ENCODE peak calls at places on chromosomes 1 and 21, in four cellular contexts. D is GM13977, Z is activated B cell treated with CpG ODN at 0.5 μM for 24 hours, U is gastrocnemius medialis. N is an unnamed sample.

GRCh38 chr1:56295949-56296929 is 283.1 kb downstream of the PLPP3 start:
- DNase-seq in U (no peak), D (no peak), Z (no peak), N (no peak)

GRCh38 chr1:147586412-147586811 is 45.1 kb downstream of the BCL9 start:
- DNase-seq in D (no peak), Z (no peak), U (no peak), N (no peak)

GRCh38 chr1:101140041-101140718 is 96.6 kb upstream of the S1PR1 start:
- DNase-seq in Z (no peak), D (no peak), U (no peak), N (no peak)

GRCh38 chr1:40650075-40650474 is 15.4 kb downstream of the RIMS3 start:
- DNase-seq in U (no peak), D (no peak), Z (no peak), N (no peak)

GRCh38 chr1:24233684-24234600 is 46.9 kb upstream of the IFNLR1 start:
- DNase-seq in Z (no peak), D (no peak), U (no peak), N (no peak)

GRCh38 chr1:17675681-17676243 is 79.4 kb upstream of the ACTL8 start:
- DNase-seq in Z (no peak), U (no peak), D (no peak), N (no peak)

GRCh38 chr1:199298825-199299224 is 660.0 kb downstream of the PTPRC start:
- DNase-seq in U (no peak), Z (no peak), D (no peak), N (no peak)

GRCh38 chr21:33261635-33262034 is 4.5 kb upstream of the IL10RB start:
- DNase-seq in Z (no peak), D (no peak), U (no peak), N (no peak)

GRCh38 chr1:219081943-219082925 is 91.4 kb upstream of the LYPLAL1 start:
- DNase-seq in Z (no peak), D (no peak), U (no peak), N (no peak)

GRCh38 chr1:30762152-30762930 is 4.8 kb upstream of the LAPTM5 start:
- DNase-seq in D (peak; percentile 67), Z (no peak), U (no peak), N (no peak)

GRCh38 chr1:30759718-30760281 is 2.2 kb upstream of the LAPTM5 start:
- DNase-seq in Z (no peak), U (no peak), D (no peak), N (no peak)

GRCh38 chr1:30758785-30759380 is 1.3 kb upstream of the LAPTM5 start:
- DNase-seq in D (peak; percentile 68), U (no peak), Z (no peak), N (no peak)

GRCh38 chr1:30761312-30762151 is 4.0 kb upstream of the LAPTM5 start:
- DNase-seq in Z (no peak), U (no peak), D (no peak), N (no peak)

GRCh38 chr1:30760596-30761311 is 3.2 kb upstream of the LAPTM5 start:
- DNase-seq in D (no peak), Z (no peak), U (no peak), N (no peak)
- TF ChIP-seq CTCF in D (no peak), Z (no peak), U (no peak), N (no peak)

GRCh38 chr1:246417813-246418564 is 89.1 kb downstream of the SMYD3 start:
- DNase-seq in Z (no peak), U (no peak), D (no peak), N (no peak)
- TF ChIP-seq CTCF in Z (no peak), U (no peak), D (no peak), N (peak; percentile 9)

DNA sequence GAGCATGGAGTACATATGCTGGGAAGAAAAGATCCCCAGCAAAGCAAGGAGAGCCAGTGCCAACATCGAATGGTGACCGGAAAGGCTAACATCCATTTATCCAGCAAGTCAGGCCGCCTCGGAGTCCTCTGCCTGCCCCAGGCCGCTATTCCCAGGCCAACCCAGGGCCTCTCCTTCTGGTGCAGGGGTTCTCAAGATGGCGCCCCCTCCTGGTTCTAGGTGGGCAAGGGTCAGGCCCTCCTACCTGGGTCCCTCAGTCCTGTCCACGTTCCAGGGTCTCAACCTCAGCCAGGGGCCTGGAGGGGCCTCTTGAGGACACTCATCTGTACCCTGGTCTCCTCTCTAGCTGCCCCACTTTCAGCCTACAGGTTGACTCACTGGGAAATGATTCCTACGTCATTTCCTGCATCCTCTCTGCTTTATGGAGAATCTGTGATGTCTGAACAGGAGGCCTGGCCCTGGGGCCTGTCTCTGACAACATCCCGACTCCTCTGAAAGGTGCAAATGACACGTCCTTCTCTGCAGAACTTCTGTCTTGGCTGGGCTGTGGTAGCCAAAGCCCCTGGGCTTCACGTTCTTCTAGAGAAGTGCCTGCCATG is 145.3 kb downstream of the PSMG1 start:
- DNase-seq in Z (no peak), U (no peak), D (no peak), N (no peak)
- TF ChIP-seq CTCF in Z (no peak), U (no peak), D (no peak), N (no peak)

GRCh38 chr1:116881879-116882520 is 27.7 kb upstream of the PTGFRN start:
- DNase-seq in U (peak; percentile 59), D (peak; percentile 59), Z (no peak), N (no peak)
- TF ChIP-seq CTCF in U (no peak), D (peak; percentile 60), Z (no peak), N (peak; percentile 26)

GRCh38 chr1:59041878-59042277 is 255.0 kb upstream of the FGGY start:
- DNase-seq in U (no peak), D (no peak), Z (no peak), N (no peak)

GRCh38 chr1:59045137-59045536 is 251.8 kb upstream of the FGGY start:
- DNase-seq in D (no peak), U (no peak), Z (no peak), N (no peak)

GRCh38 chr1:59044535-59045121 is 252.3 kb upstream of the FGGY start:
- DNase-seq in U (no peak), Z (no peak), D (no peak), N (no peak)

GRCh38 chr1:59045636-59046035 is 251.3 kb upstream of the FGGY start:
- DNase-seq in Z (no peak), U (no peak), D (no peak), N (no peak)

GRCh38 chr1:59043796-59044195 is 253.1 kb upstream of the FGGY start:
- DNase-seq in D (no peak), U (peak; percentile 87), Z (no peak), N (no peak)
- TF ChIP-seq CTCF in D (no peak), U (no peak), Z (no peak), N (no peak)

GRCh38 chr1:182718311-182718710 is 33.9 kb upstream of the RGS8 start:
- DNase-seq in D (no peak), Z (no peak), U (no peak), N (no peak)
- TF ChIP-seq CTCF in D (no peak), Z (no peak), U (no peak), N (no peak)

GRCh38 chr1:32071758-32072621 is 749 bp upstream of the TMEM39B start:
- DNase-seq in D (no peak), U (no peak), Z (no peak), N (no peak)
- TF ChIP-seq CTCF in D (no peak), U (no peak), Z (no peak), N (no peak)

DNA sequence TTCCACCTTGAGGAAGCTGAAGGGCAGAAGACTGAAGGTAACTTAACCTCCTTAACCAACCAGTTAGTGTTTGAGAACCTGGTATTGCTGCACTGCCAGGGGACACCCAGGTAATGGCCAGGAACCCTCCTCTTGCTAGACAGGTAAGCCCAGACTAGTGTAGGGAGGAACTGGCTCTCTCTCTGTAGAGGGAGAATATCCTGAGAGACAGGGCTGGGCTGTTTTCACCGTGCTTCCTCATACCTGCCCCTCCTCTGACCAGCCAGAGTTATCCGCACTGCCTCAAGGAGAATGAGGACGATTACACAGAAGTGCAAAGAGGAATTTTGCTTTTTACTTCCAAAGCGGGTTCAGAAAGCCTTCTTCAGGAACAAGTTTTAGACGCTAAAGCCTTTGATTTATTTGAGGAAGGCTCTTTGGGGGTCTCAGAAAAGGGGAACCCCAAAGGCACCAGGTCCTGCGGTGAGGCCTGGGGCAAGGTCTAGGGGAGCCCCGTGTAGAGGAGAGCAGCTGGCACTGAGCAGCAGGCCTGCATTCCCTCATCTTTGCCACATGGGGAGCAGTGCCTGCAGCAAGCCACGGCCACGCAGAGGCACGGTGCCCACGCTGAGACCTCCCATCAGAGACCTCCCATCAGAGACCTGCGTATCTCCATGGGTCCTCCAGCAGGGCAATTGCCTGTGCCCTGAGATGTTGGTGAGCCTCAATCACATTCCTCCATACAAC is 13.5 kb downstream of the GNG4 start:
- DNase-seq in U (no peak), Z (no peak), D (no peak), N (no peak)
- TF ChIP-seq CTCF in U (no peak), Z (no peak), D (no peak), N (no peak)

DNA sequence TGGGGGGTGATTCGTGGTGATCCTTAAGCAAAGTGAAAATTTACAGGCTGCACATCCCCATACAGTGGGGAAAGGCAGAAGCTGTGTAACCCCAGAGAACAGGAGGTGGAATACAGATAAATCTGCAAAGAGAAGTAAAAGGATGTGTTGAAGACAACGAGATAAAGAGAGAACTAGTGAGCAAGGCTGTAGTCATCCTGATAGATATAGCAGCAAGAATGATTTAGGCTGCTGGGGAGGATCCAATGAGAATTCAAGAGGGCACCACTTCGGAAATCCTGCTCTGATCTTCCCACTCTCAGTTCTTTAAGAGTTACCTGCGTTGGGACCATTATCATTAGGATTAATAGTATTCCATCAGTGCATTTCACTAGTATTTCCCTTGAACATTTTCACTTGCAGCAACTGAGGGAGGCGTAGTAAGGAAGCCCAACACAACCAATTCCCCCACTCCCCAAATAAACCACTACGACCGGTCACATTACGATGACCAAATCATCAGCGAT is at the start of gene BRINP3:
- DNase-seq in D (no peak), U (no peak), Z (no peak), N (no peak)
- TF ChIP-seq CTCF in D (no peak), U (no peak), Z (no peak), N (no peak)

GRCh38 chr1:30856260-30856790 is 52.2 kb downstream of the SDC3 start:
- DNase-seq in Z (no peak), D (no peak), U (no peak), N (peak; percentile 69)
- TF ChIP-seq CTCF in Z (no peak), D (no peak), U (no peak), N (peak; percentile 17)

N was measured in D721Med.